ENCODE peak calls at places on chromosomes 13 and 19, in nine cellular contexts. I, M, T, V, P, Q, U, D and E are unnamed samples.

GRCh38 chr19:35518313-35518712 is 4.9 kb upstream of the DMKN start:
- DNase-seq in I (no peak), M (peak), T (no peak), V (no peak), P (no peak), Q (no peak), U (no peak), D (no peak), E (no peak)

GRCh38 chr19:36032251-36033104 is at the start of gene CLIP3:
- DNase-seq in I (peak), M (peak), T (peak), V (peak), P (peak), Q (peak), U (peak), D (no peak), E (no peak)

GRCh38 chr13:51772781-51773180 is 31.2 kb downstream of the DHRS12 start:
- DNase-seq in I (no peak), M (no peak), T (no peak), V (no peak), P (no peak), Q (no peak), U (no peak), D (no peak), E (no peak)

GRCh38 chr13:24511019-24511823 is 1.4 kb downstream of the PARP4 start:
- DNase-seq in I (peak), M (peak), T (no peak), V (no peak), P (peak), Q (peak), U (peak), D (peak), E (peak)

GRCh38 chr13:20306039-20306438 is 73.9 kb upstream of the GJB6 start:
- DNase-seq in I (no peak), M (no peak), T (no peak), V (no peak), P (no peak), Q (no peak), U (no peak), D (no peak), E (no peak)

GRCh38 chr19:2787115-2787514 is 1.8 kb downstream of the THOP1 start:
- DNase-seq in I (no peak), M (no peak), T (no peak), V (no peak), P (no peak), Q (no peak), U (no peak), D (no peak), E (no peak)

GRCh38 chr19:46221981-46222610 is 7.4 kb upstream of the IGFL1 start:
- DNase-seq in I (peak), M (peak), T (no peak), V (peak), P (no peak), Q (no peak), U (peak), D (peak), E (no peak)

GRCh38 chr13:91270031-91270430 is 77.5 kb upstream of the MIR17HG start:
- DNase-seq in I (no peak), M (no peak), T (no peak), V (no peak), P (no peak), Q (no peak), U (no peak), D (no peak), E (no peak)

GRCh38 chr19:11338164-11338563 is 1.3 kb downstream of the RAB3D start:
- DNase-seq in I (no peak), M (no peak), T (no peak), V (no peak), P (no peak), Q (no peak), U (no peak), D (no peak), E (peak)

GRCh38 chr13:28551498-28551895 is 56.6 kb upstream of the FLT1 start:
- DNase-seq in I (no peak), M (no peak), T (no peak), V (no peak), P (no peak), Q (no peak), U (no peak), D (no peak), E (no peak)

GRCh38 chr19:5186293-5187050 is 154.1 kb downstream of the PTPRS start:
- DNase-seq in I (no peak), M (peak), T (no peak), V (no peak), P (no peak), Q (no peak), U (no peak), D (no peak), E (no peak)

GRCh38 chr13:77386880-77387606 is 60.1 kb upstream of the MYCBP2 start:
- DNase-seq in I (no peak), M (peak), T (no peak), V (no peak), P (no peak), Q (no peak), U (no peak), D (no peak), E (no peak)

GRCh38 chr13:21528616-21529015 is 69.5 kb upstream of the ZDHHC20 start:
- DNase-seq in I (no peak), M (no peak), T (no peak), V (no peak), P (no peak), Q (no peak), U (no peak), D (no peak), E (no peak)

GRCh38 chr19:46859637-46860124 is 1.1 kb upstream of the ARHGAP35 start:
- DNase-seq in I (no peak), M (peak), T (no peak), V (peak), P (no peak), Q (no peak), U (peak), D (no peak), E (no peak)

GRCh38 chr19:10339380-10339960 is at the start of gene ICAM3:
- DNase-seq in I (peak), M (no peak), T (no peak), V (no peak), P (peak), Q (no peak), U (no peak), D (no peak), E (peak)

GRCh38 chr13:99960663-99961440 is 10.7 kb downstream of the ZIC5 start:
- DNase-seq in I (no peak), M (no peak), T (no peak), V (no peak), P (no peak), Q (peak), U (no peak), D (no peak), E (no peak)

GRCh38 chr19:12090807-12091206 is 26.3 kb downstream of the ZNF844 start:
- DNase-seq in I (peak), M (peak), T (peak), V (peak), P (peak), Q (peak), U (peak), D (no peak), E (peak)

GRCh38 chr13:59112375-59112774 is 1051.4 kb downstream of the DIAPH3 start:
- DNase-seq in I (peak), M (peak), T (no peak), V (peak), P (no peak), Q (peak), U (no peak), D (peak), E (peak)

GRCh38 chr19:46878613-46879375 is 18.0 kb downstream of the ARHGAP35 start:
- DNase-seq in I (peak), M (peak), T (no peak), V (no peak), P (no peak), Q (no peak), U (no peak), D (no peak), E (no peak)

GRCh38 chr13:110272227-110272626 is 34.7 kb downstream of the COL4A1 start:
- DNase-seq in I (no peak), M (no peak), T (no peak), V (no peak), P (no peak), Q (no peak), U (peak), D (no peak), E (no peak)

GRCh38 chr13:27341616-27342015 is 71.0 kb downstream of the RASL11A start:
- DNase-seq in I (no peak), M (no peak), T (no peak), V (no peak), P (no peak), Q (no peak), U (no peak), D (peak), E (no peak)

GRCh38 chr19:44822670-44823372 is 13.9 kb downstream of the BCAM start:
- DNase-seq in I (no peak), M (no peak), T (peak), V (no peak), P (no peak), Q (peak), U (no peak), D (no peak), E (no peak)

GRCh38 chr13:24396821-24397220 is 87.4 kb downstream of the C1QTNF9 start:
- DNase-seq in I (no peak), M (no peak), T (no peak), V (no peak), P (no peak), Q (no peak), U (no peak), D (no peak), E (no peak)

GRCh38 chr19:52896431-52897148 is 845 bp downstream of the ZNF320 start:
- DNase-seq in I (peak), M (peak), T (peak), V (peak), P (no peak), Q (peak), U (peak), D (no peak), E (peak)

GRCh38 chr13:99812611-99813010 is 159.0 kb downstream of the ZIC5 start:
- DNase-seq in I (no peak), M (peak), T (no peak), V (no peak), P (no peak), Q (no peak), U (no peak), D (no peak), E (no peak)

GRCh38 chr13:51475727-51476521 is 23.1 kb upstream of the INTS6 start:
- DNase-seq in I (no peak), M (peak), T (no peak), V (no peak), P (no peak), Q (no peak), U (no peak), D (no peak), E (no peak)

GRCh38 chr13:99977912-99978780 is 3.4 kb upstream of the ZIC2 start:
- DNase-seq in I (peak), M (no peak), T (no peak), V (no peak), P (no peak), Q (peak), U (no peak), D (no peak), E (no peak)